ENCODE peak calls at places on chromosomes 5 and 9, in ten cellular contexts. One of them, this sample, is unnamed.

GRCh38 chr5:41368158-41368557 is 142.2 kb downstream of the PLCXD3 start:
- DNase-seq in A549: no peak
- DNase-seq in activated naive CD4-positive, alpha-beta T cell treated with anti-CD3 and anti-CD28 coated beads, Interleukin-2, amount 10 ng/mL, durations not matched to agents 7 days and 5 days: no peak
- DNase-seq in T-helper 22 cell: no peak
- DNase-seq in dorsolateral prefrontal cortex: no peak
- DNase-seq in sciatic nerve: no peak
- DNase-seq in H1: no peak
- DNase-seq in NCI-H510A treated with DMSO at 0.1 percent for 48 hours: no peak
- DNase-seq in DMS 273 treated with DMSO at 0.1 percent for 48 hours: no peak
- DNase-seq in ecto neural progenitor cell: no peak
- DNase-seq in this sample: no peak

GRCh38 chr5:19855929-19856328 is 132.1 kb downstream of the CDH18 start:
- DNase-seq in A549: no peak
- DNase-seq in T-helper 22 cell: no peak
- DNase-seq in ecto neural progenitor cell: no peak
- DNase-seq in activated naive CD4-positive, alpha-beta T cell treated with anti-CD3 and anti-CD28 coated beads, Interleukin-2, amount 10 ng/mL, durations not matched to agents 7 days and 5 days: no peak
- DNase-seq in DMS 273 treated with DMSO at 0.1 percent for 48 hours: peak
- DNase-seq in NCI-H510A treated with DMSO at 0.1 percent for 48 hours: no peak
- DNase-seq in H1: no peak
- DNase-seq in sciatic nerve: no peak
- DNase-seq in dorsolateral prefrontal cortex: no peak
- DNase-seq in this sample: no peak

GRCh38 chr9:15372385-15373200 is 50.1 kb upstream of the SNAPC3 start:
- DNase-seq in sciatic nerve: no peak
- DNase-seq in ecto neural progenitor cell: no peak
- DNase-seq in H1: no peak
- DNase-seq in dorsolateral prefrontal cortex: no peak
- DNase-seq in activated naive CD4-positive, alpha-beta T cell treated with anti-CD3 and anti-CD28 coated beads, Interleukin-2, amount 10 ng/mL, durations not matched to agents 7 days and 5 days: no peak
- DNase-seq in A549: no peak
- DNase-seq in NCI-H510A treated with DMSO at 0.1 percent for 48 hours: no peak
- DNase-seq in DMS 273 treated with DMSO at 0.1 percent for 48 hours: no peak
- DNase-seq in T-helper 22 cell: no peak
- DNase-seq in this sample: no peak

GRCh38 chr5:178770621-178771020 is 40.2 kb upstream of the ZNF354A start:
- DNase-seq in H1: no peak
- DNase-seq in sciatic nerve: peak
- DNase-seq in A549: no peak
- DNase-seq in NCI-H510A treated with DMSO at 0.1 percent for 48 hours: no peak
- DNase-seq in activated naive CD4-positive, alpha-beta T cell treated with anti-CD3 and anti-CD28 coated beads, Interleukin-2, amount 10 ng/mL, durations not matched to agents 7 days and 5 days: no peak
- DNase-seq in DMS 273 treated with DMSO at 0.1 percent for 48 hours: no peak
- DNase-seq in T-helper 22 cell: no peak
- DNase-seq in ecto neural progenitor cell: no peak
- DNase-seq in dorsolateral prefrontal cortex: no peak
- DNase-seq in this sample: no peak

GRCh38 chr9:89139450-89139849 is 39.2 kb downstream of the SHC3 start:
- DNase-seq in dorsolateral prefrontal cortex: no peak
- DNase-seq in DMS 273 treated with DMSO at 0.1 percent for 48 hours: no peak
- DNase-seq in H1: no peak
- DNase-seq in NCI-H510A treated with DMSO at 0.1 percent for 48 hours: no peak
- DNase-seq in activated naive CD4-positive, alpha-beta T cell treated with anti-CD3 and anti-CD28 coated beads, Interleukin-2, amount 10 ng/mL, durations not matched to agents 7 days and 5 days: no peak
- DNase-seq in T-helper 22 cell: no peak
- DNase-seq in A549: no peak
- DNase-seq in sciatic nerve: no peak
- DNase-seq in ecto neural progenitor cell: no peak
- DNase-seq in this sample: no peak

GRCh38 chr5:146766013-146766412 is 112.5 kb downstream of the PPP2R2B start:
- DNase-seq in DMS 273 treated with DMSO at 0.1 percent for 48 hours: no peak
- DNase-seq in A549: no peak
- DNase-seq in activated naive CD4-positive, alpha-beta T cell treated with anti-CD3 and anti-CD28 coated beads, Interleukin-2, amount 10 ng/mL, durations not matched to agents 7 days and 5 days: no peak
- DNase-seq in T-helper 22 cell: no peak
- DNase-seq in dorsolateral prefrontal cortex: no peak
- DNase-seq in H1: no peak
- DNase-seq in ecto neural progenitor cell: no peak
- DNase-seq in NCI-H510A treated with DMSO at 0.1 percent for 48 hours: no peak
- DNase-seq in sciatic nerve: no peak
- DNase-seq in this sample: no peak

GRCh38 chr5:67053229-67053628 is 143.4 kb downstream of the CD180 start:
- DNase-seq in NCI-H510A treated with DMSO at 0.1 percent for 48 hours: no peak
- DNase-seq in A549: no peak
- DNase-seq in activated naive CD4-positive, alpha-beta T cell treated with anti-CD3 and anti-CD28 coated beads, Interleukin-2, amount 10 ng/mL, durations not matched to agents 7 days and 5 days: no peak
- DNase-seq in dorsolateral prefrontal cortex: no peak
- DNase-seq in DMS 273 treated with DMSO at 0.1 percent for 48 hours: no peak
- DNase-seq in ecto neural progenitor cell: no peak
- DNase-seq in T-helper 22 cell: no peak
- DNase-seq in sciatic nerve: no peak
- DNase-seq in H1: no peak
- DNase-seq in this sample: no peak

GRCh38 chr9:29906065-29906464 is 2332.8 kb upstream of the C9orf72 start:
- DNase-seq in H1: no peak
- DNase-seq in A549: no peak
- DNase-seq in activated naive CD4-positive, alpha-beta T cell treated with anti-CD3 and anti-CD28 coated beads, Interleukin-2, amount 10 ng/mL, durations not matched to agents 7 days and 5 days: no peak
- DNase-seq in T-helper 22 cell: no peak
- DNase-seq in NCI-H510A treated with DMSO at 0.1 percent for 48 hours: no peak
- DNase-seq in sciatic nerve: no peak
- DNase-seq in ecto neural progenitor cell: no peak
- DNase-seq in DMS 273 treated with DMSO at 0.1 percent for 48 hours: no peak
- DNase-seq in dorsolateral prefrontal cortex: no peak
- DNase-seq in this sample: no peak

GRCh38 chr9:38089387-38090165 is 20.5 kb upstream of the SHB start:
- DNase-seq in A549: no peak
- DNase-seq in H1: no peak
- DNase-seq in NCI-H510A treated with DMSO at 0.1 percent for 48 hours: no peak
- DNase-seq in dorsolateral prefrontal cortex: no peak
- DNase-seq in T-helper 22 cell: no peak
- DNase-seq in DMS 273 treated with DMSO at 0.1 percent for 48 hours: no peak
- DNase-seq in activated naive CD4-positive, alpha-beta T cell treated with anti-CD3 and anti-CD28 coated beads, Interleukin-2, amount 10 ng/mL, durations not matched to agents 7 days and 5 days: no peak
- DNase-seq in sciatic nerve: no peak
- DNase-seq in ecto neural progenitor cell: no peak
- DNase-seq in this sample: no peak

GRCh38 chr5:143376911-143377838 is 26.3 kb downstream of the NR3C1 start:
- DNase-seq in sciatic nerve: no peak
- DNase-seq in activated naive CD4-positive, alpha-beta T cell treated with anti-CD3 and anti-CD28 coated beads, Interleukin-2, amount 10 ng/mL, durations not matched to agents 7 days and 5 days: no peak
- DNase-seq in ecto neural progenitor cell: no peak
- DNase-seq in NCI-H510A treated with DMSO at 0.1 percent for 48 hours: no peak
- DNase-seq in T-helper 22 cell: no peak
- DNase-seq in H1: peak
- DNase-seq in dorsolateral prefrontal cortex: no peak
- DNase-seq in A549: peak
- DNase-seq in DMS 273 treated with DMSO at 0.1 percent for 48 hours: no peak
- DNase-seq in this sample: no peak

GRCh38 chr9:7174301-7174700 is 416.5 kb downstream of the KDM4C start:
- DNase-seq in dorsolateral prefrontal cortex: no peak
- DNase-seq in DMS 273 treated with DMSO at 0.1 percent for 48 hours: no peak
- DNase-seq in A549: no peak
- DNase-seq in H1: no peak
- DNase-seq in NCI-H510A treated with DMSO at 0.1 percent for 48 hours: no peak
- DNase-seq in ecto neural progenitor cell: no peak
- DNase-seq in T-helper 22 cell: no peak
- DNase-seq in sciatic nerve: no peak
- DNase-seq in activated naive CD4-positive, alpha-beta T cell treated with anti-CD3 and anti-CD28 coated beads, Interleukin-2, amount 10 ng/mL, durations not matched to agents 7 days and 5 days: no peak
- DNase-seq in this sample: no peak

GRCh38 chr9:133707761-133708122 is 30.4 kb downstream of the SARDH start:
- DNase-seq in A549: no peak
- DNase-seq in T-helper 22 cell: no peak
- DNase-seq in H1: no peak
- DNase-seq in ecto neural progenitor cell: no peak
- DNase-seq in activated naive CD4-positive, alpha-beta T cell treated with anti-CD3 and anti-CD28 coated beads, Interleukin-2, amount 10 ng/mL, durations not matched to agents 7 days and 5 days: peak
- DNase-seq in DMS 273 treated with DMSO at 0.1 percent for 48 hours: no peak
- DNase-seq in dorsolateral prefrontal cortex: no peak
- DNase-seq in NCI-H510A treated with DMSO at 0.1 percent for 48 hours: no peak
- DNase-seq in sciatic nerve: no peak
- DNase-seq in this sample: no peak

GRCh38 chr5:120527251-120527650 is 63.2 kb downstream of the PRR16 start:
- DNase-seq in DMS 273 treated with DMSO at 0.1 percent for 48 hours: no peak
- DNase-seq in activated naive CD4-positive, alpha-beta T cell treated with anti-CD3 and anti-CD28 coated beads, Interleukin-2, amount 10 ng/mL, durations not matched to agents 7 days and 5 days: no peak
- DNase-seq in dorsolateral prefrontal cortex: no peak
- DNase-seq in T-helper 22 cell: no peak
- DNase-seq in ecto neural progenitor cell: no peak
- DNase-seq in sciatic nerve: no peak
- DNase-seq in A549: no peak
- DNase-seq in NCI-H510A treated with DMSO at 0.1 percent for 48 hours: no peak
- DNase-seq in H1: no peak
- DNase-seq in this sample: no peak

GRCh38 chr5:13664377-13664776 is 280.1 kb downstream of the DNAH5 start:
- DNase-seq in NCI-H510A treated with DMSO at 0.1 percent for 48 hours: no peak
- DNase-seq in T-helper 22 cell: no peak
- DNase-seq in ecto neural progenitor cell: no peak
- DNase-seq in A549: peak
- DNase-seq in dorsolateral prefrontal cortex: no peak
- DNase-seq in sciatic nerve: no peak
- DNase-seq in H1: no peak
- DNase-seq in DMS 273 treated with DMSO at 0.1 percent for 48 hours: no peak
- DNase-seq in activated naive CD4-positive, alpha-beta T cell treated with anti-CD3 and anti-CD28 coated beads, Interleukin-2, amount 10 ng/mL, durations not matched to agents 7 days and 5 days: no peak
- DNase-seq in this sample: no peak

GRCh38 chr5:117461403-117461802 is 886.8 kb upstream of the SEMA6A start:
- DNase-seq in A549: no peak
- DNase-seq in T-helper 22 cell: no peak
- DNase-seq in NCI-H510A treated with DMSO at 0.1 percent for 48 hours: no peak
- DNase-seq in dorsolateral prefrontal cortex: no peak
- DNase-seq in H1: no peak
- DNase-seq in sciatic nerve: no peak
- DNase-seq in DMS 273 treated with DMSO at 0.1 percent for 48 hours: no peak
- DNase-seq in ecto neural progenitor cell: no peak
- DNase-seq in activated naive CD4-positive, alpha-beta T cell treated with anti-CD3 and anti-CD28 coated beads, Interleukin-2, amount 10 ng/mL, durations not matched to agents 7 days and 5 days: no peak
- DNase-seq in this sample: no peak

GRCh38 chr5:5031665-5032064 is 108.5 kb upstream of the ADAMTS16 start:
- DNase-seq in DMS 273 treated with DMSO at 0.1 percent for 48 hours: no peak
- DNase-seq in sciatic nerve: no peak
- DNase-seq in A549: no peak
- DNase-seq in ecto neural progenitor cell: no peak
- DNase-seq in T-helper 22 cell: no peak
- DNase-seq in dorsolateral prefrontal cortex: no peak
- DNase-seq in NCI-H510A treated with DMSO at 0.1 percent for 48 hours: no peak
- DNase-seq in H1: no peak
- DNase-seq in activated naive CD4-positive, alpha-beta T cell treated with anti-CD3 and anti-CD28 coated beads, Interleukin-2, amount 10 ng/mL, durations not matched to agents 7 days and 5 days: no peak
- DNase-seq in this sample: no peak

GRCh38 chr9:131038256-131039128 is 29.5 kb downstream of the LAMC3 start:
- DNase-seq in DMS 273 treated with DMSO at 0.1 percent for 48 hours: no peak
- DNase-seq in sciatic nerve: no peak
- DNase-seq in ecto neural progenitor cell: no peak
- DNase-seq in activated naive CD4-positive, alpha-beta T cell treated with anti-CD3 and anti-CD28 coated beads, Interleukin-2, amount 10 ng/mL, durations not matched to agents 7 days and 5 days: no peak
- DNase-seq in H1: no peak
- DNase-seq in A549: no peak
- DNase-seq in dorsolateral prefrontal cortex: no peak
- DNase-seq in T-helper 22 cell: no peak
- DNase-seq in NCI-H510A treated with DMSO at 0.1 percent for 48 hours: no peak
- DNase-seq in this sample: no peak

GRCh38 chr5:66207800-66208561 is 63.9 kb downstream of the SREK1 start:
- DNase-seq in NCI-H510A treated with DMSO at 0.1 percent for 48 hours: no peak
- DNase-seq in activated naive CD4-positive, alpha-beta T cell treated with anti-CD3 and anti-CD28 coated beads, Interleukin-2, amount 10 ng/mL, durations not matched to agents 7 days and 5 days: no peak
- DNase-seq in H1: no peak
- DNase-seq in DMS 273 treated with DMSO at 0.1 percent for 48 hours: no peak
- DNase-seq in sciatic nerve: no peak
- DNase-seq in dorsolateral prefrontal cortex: no peak
- DNase-seq in ecto neural progenitor cell: no peak
- DNase-seq in A549: no peak
- DNase-seq in T-helper 22 cell: no peak
- DNase-seq in this sample: no peak

GRCh38 chr5:2711446-2712425 is 39.7 kb downstream of the IRX2 start:
- DNase-seq in H1: no peak
- DNase-seq in A549: no peak
- DNase-seq in DMS 273 treated with DMSO at 0.1 percent for 48 hours: no peak
- DNase-seq in T-helper 22 cell: no peak
- DNase-seq in NCI-H510A treated with DMSO at 0.1 percent for 48 hours: no peak
- DNase-seq in ecto neural progenitor cell: peak
- DNase-seq in sciatic nerve: no peak
- DNase-seq in activated naive CD4-positive, alpha-beta T cell treated with anti-CD3 and anti-CD28 coated beads, Interleukin-2, amount 10 ng/mL, durations not matched to agents 7 days and 5 days: no peak
- DNase-seq in dorsolateral prefrontal cortex: no peak
- DNase-seq in this sample: no peak

GRCh38 chr9:77386187-77386586 is 208.9 kb downstream of the VPS13A start:
- DNase-seq in dorsolateral prefrontal cortex: no peak
- DNase-seq in DMS 273 treated with DMSO at 0.1 percent for 48 hours: no peak
- DNase-seq in activated naive CD4-positive, alpha-beta T cell treated with anti-CD3 and anti-CD28 coated beads, Interleukin-2, amount 10 ng/mL, durations not matched to agents 7 days and 5 days: no peak
- DNase-seq in T-helper 22 cell: no peak
- DNase-seq in H1: no peak
- DNase-seq in NCI-H510A treated with DMSO at 0.1 percent for 48 hours: no peak
- DNase-seq in ecto neural progenitor cell: no peak
- DNase-seq in sciatic nerve: no peak
- DNase-seq in A549: no peak
- DNase-seq in this sample: no peak

GRCh38 chr9:69085523-69086283 is 50.2 kb downstream of the FXN start:
- DNase-seq in NCI-H510A treated with DMSO at 0.1 percent for 48 hours: no peak
- DNase-seq in DMS 273 treated with DMSO at 0.1 percent for 48 hours: no peak
- DNase-seq in activated naive CD4-positive, alpha-beta T cell treated with anti-CD3 and anti-CD28 coated beads, Interleukin-2, amount 10 ng/mL, durations not matched to agents 7 days and 5 days: no peak
- DNase-seq in sciatic nerve: no peak
- DNase-seq in H1: no peak
- DNase-seq in A549: no peak
- DNase-seq in ecto neural progenitor cell: no peak
- DNase-seq in dorsolateral prefrontal cortex: no peak
- DNase-seq in T-helper 22 cell: no peak
- DNase-seq in this sample: no peak

GRCh38 chr9:4073371-4073770 is 226.5 kb downstream of the GLIS3 start:
- DNase-seq in T-helper 22 cell: no peak
- DNase-seq in A549: peak
- DNase-seq in H1: no peak
- DNase-seq in NCI-H510A treated with DMSO at 0.1 percent for 48 hours: peak
- DNase-seq in DMS 273 treated with DMSO at 0.1 percent for 48 hours: no peak
- DNase-seq in sciatic nerve: no peak
- DNase-seq in dorsolateral prefrontal cortex: no peak
- DNase-seq in activated naive CD4-positive, alpha-beta T cell treated with anti-CD3 and anti-CD28 coated beads, Interleukin-2, amount 10 ng/mL, durations not matched to agents 7 days and 5 days: no peak
- DNase-seq in ecto neural progenitor cell: no peak
- DNase-seq in this sample: no peak

GRCh38 chr5:82356808-82357671 is 78.9 kb upstream of the RPS23 start:
- DNase-seq in dorsolateral prefrontal cortex: no peak
- DNase-seq in NCI-H510A treated with DMSO at 0.1 percent for 48 hours: no peak
- DNase-seq in DMS 273 treated with DMSO at 0.1 percent for 48 hours: no peak
- DNase-seq in ecto neural progenitor cell: no peak
- DNase-seq in A549: peak
- DNase-seq in sciatic nerve: peak
- DNase-seq in T-helper 22 cell: peak
- DNase-seq in H1: no peak
- DNase-seq in activated naive CD4-positive, alpha-beta T cell treated with anti-CD3 and anti-CD28 coated beads, Interleukin-2, amount 10 ng/mL, durations not matched to agents 7 days and 5 days: peak
- DNase-seq in this sample: no peak

GRCh38 chr5:167688731-167689130 is 602.7 kb upstream of the WWC1 start:
- DNase-seq in A549: no peak
- DNase-seq in T-helper 22 cell: no peak
- DNase-seq in NCI-H510A treated with DMSO at 0.1 percent for 48 hours: no peak
- DNase-seq in H1: no peak
- DNase-seq in ecto neural progenitor cell: no peak
- DNase-seq in activated naive CD4-positive, alpha-beta T cell treated with anti-CD3 and anti-CD28 coated beads, Interleukin-2, amount 10 ng/mL, durations not matched to agents 7 days and 5 days: no peak
- DNase-seq in sciatic nerve: no peak
- DNase-seq in DMS 273 treated with DMSO at 0.1 percent for 48 hours: no peak
- DNase-seq in dorsolateral prefrontal cortex: no peak
- DNase-seq in this sample: no peak

GRCh38 chr5:60487466-60487865 is 212.5 kb downstream of the DEPDC1B start:
- DNase-seq in H1: no peak
- DNase-seq in activated naive CD4-positive, alpha-beta T cell treated with anti-CD3 and anti-CD28 coated beads, Interleukin-2, amount 10 ng/mL, durations not matched to agents 7 days and 5 days: no peak
- DNase-seq in T-helper 22 cell: no peak
- DNase-seq in A549: peak
- DNase-seq in NCI-H510A treated with DMSO at 0.1 percent for 48 hours: peak
- DNase-seq in sciatic nerve: no peak
- DNase-seq in dorsolateral prefrontal cortex: no peak
- DNase-seq in ecto neural progenitor cell: no peak
- DNase-seq in DMS 273 treated with DMSO at 0.1 percent for 48 hours: no peak
- DNase-seq in this sample: peak

GRCh38 chr9:23747088-23747748 is 78.8 kb downstream of the ELAVL2 start:
- DNase-seq in ecto neural progenitor cell: no peak
- DNase-seq in sciatic nerve: no peak
- DNase-seq in DMS 273 treated with DMSO at 0.1 percent for 48 hours: no peak
- DNase-seq in T-helper 22 cell: no peak
- DNase-seq in A549: no peak
- DNase-seq in H1: no peak
- DNase-seq in activated naive CD4-positive, alpha-beta T cell treated with anti-CD3 and anti-CD28 coated beads, Interleukin-2, amount 10 ng/mL, durations not matched to agents 7 days and 5 days: no peak
- DNase-seq in NCI-H510A treated with DMSO at 0.1 percent for 48 hours: no peak
- DNase-seq in dorsolateral prefrontal cortex: no peak
- DNase-seq in this sample: no peak

GRCh38 chr5:87729786-87730185 is 317.1 kb upstream of the CCNH start:
- DNase-seq in sciatic nerve: no peak
- DNase-seq in ecto neural progenitor cell: no peak
- DNase-seq in dorsolateral prefrontal cortex: no peak
- DNase-seq in A549: no peak
- DNase-seq in NCI-H510A treated with DMSO at 0.1 percent for 48 hours: no peak
- DNase-seq in T-helper 22 cell: no peak
- DNase-seq in H1: no peak
- DNase-seq in DMS 273 treated with DMSO at 0.1 percent for 48 hours: peak
- DNase-seq in activated naive CD4-positive, alpha-beta T cell treated with anti-CD3 and anti-CD28 coated beads, Interleukin-2, amount 10 ng/mL, durations not matched to agents 7 days and 5 days: no peak
- DNase-seq in this sample: no peak

This sample was measured in DMS153.